ENCODE peak calls at places on chromosome 22, in seven cellular contexts. B is fibroblast of lung, M is OCI-LY7, Y is WTC11, R is astrocyte of the spinal cord, U is endothelial cell, D is H9. F is an unnamed sample.

GRCh38 chr22:35648066-35649025 is at the start of gene APOL6:
- DNase-seq in B (peak), M (peak), Y (no peak), R (peak), U (no peak), D (peak), F (no peak)

GRCh38 chr22:39713799-39714290 is 143.3 kb downstream of the CACNA1I start:
- DNase-seq in B (no peak), M (no peak), Y (no peak), R (no peak), U (no peak), D (no peak), F (no peak)

GRCh38 chr22:19503869-19504268 is 20.3 kb downstream of the CLDN5 start:
- DNase-seq in B (no peak), M (no peak), Y (peak), R (no peak), U (peak), D (peak), F (peak)

GRCh38 chr22:21690401-21690801 is 24.6 kb downstream of the PPIL2 start:
- DNase-seq in B (no peak), M (no peak), Y (no peak), R (no peak), U (no peak), D (no peak), F (no peak)

GRCh38 chr22:21026783-21027692 is 5.3 kb downstream of the SLC7A4 start:
- DNase-seq in B (peak), M (no peak), Y (no peak), R (peak), U (no peak), D (no peak), F (no peak)

GRCh38 chr22:27462190-27462589 is 339.4 kb downstream of the MN1 start:
- DNase-seq in B (no peak), M (no peak), Y (no peak), R (peak), U (no peak), D (no peak), F (no peak)

GRCh38 chr22:49607821-49608220 is 219.9 kb downstream of the BRD1 start:
- DNase-seq in B (no peak), M (no peak), Y (no peak), R (no peak), U (no peak), D (no peak), F (no peak)

GRCh38 chr22:27094633-27095308 is 437.4 kb downstream of the MIAT start:
- DNase-seq in B (peak), M (no peak), Y (no peak), R (peak), U (no peak), D (no peak), F (no peak)

GRCh38 chr22:25824828-25825474 is 83.0 kb downstream of the MYO18B start:
- DNase-seq in B (no peak), M (no peak), Y (no peak), R (no peak), U (no peak), D (no peak), F (peak)

GRCh38 chr22:24952837-24953293 is 349 bp downstream of the KIAA1671 start:
- DNase-seq in B (peak), M (no peak), Y (peak), R (peak), U (peak), D (peak), F (peak)

GRCh38 chr22:49450521-49450920 is 377.2 kb downstream of the BRD1 start:
- DNase-seq in B (no peak), M (no peak), Y (peak), R (no peak), U (no peak), D (peak), F (no peak)

GRCh38 chr22:35921777-35922176 is 106.8 kb downstream of the RBFOX2 start:
- DNase-seq in B (peak), M (peak), Y (peak), R (peak), U (peak), D (peak), F (peak)

GRCh38 chr22:43449205-43449830 is 37.5 kb downstream of the MPPED1 start:
- DNase-seq in B (no peak), M (no peak), Y (peak), R (no peak), U (no peak), D (peak), F (no peak)

GRCh38 chr22:26589845-26590524 is at the start of gene TPST2:
- DNase-seq in B (peak), M (peak), Y (peak), R (peak), U (peak), D (peak), F (peak)

GRCh38 chr22:20258584-20259335 is 9.4 kb downstream of the RTN4R start:
- DNase-seq in B (no peak), M (peak), Y (peak), R (no peak), U (peak), D (no peak), F (no peak)

GRCh38 chr22:40855104-40855959 is 1.1 kb downstream of the ST13 start:
- DNase-seq in B (peak), M (no peak), Y (no peak), R (no peak), U (no peak), D (no peak), F (no peak)

GRCh38 chr22:25409240-25409639 is 155.2 kb upstream of the GRK3 start:
- DNase-seq in B (no peak), M (no peak), Y (no peak), R (no peak), U (no peak), D (no peak), F (no peak)

GRCh38 chr22:44623771-44624510 is 78.1 kb upstream of the PRR5 start:
- DNase-seq in B (peak), M (peak), Y (peak), R (no peak), U (peak), D (peak), F (peak)
- TF ChIP-seq CTCF in B (no peak), M (peak), Y (peak), R (peak), U (no peak), D (peak), F (peak)

DNA sequence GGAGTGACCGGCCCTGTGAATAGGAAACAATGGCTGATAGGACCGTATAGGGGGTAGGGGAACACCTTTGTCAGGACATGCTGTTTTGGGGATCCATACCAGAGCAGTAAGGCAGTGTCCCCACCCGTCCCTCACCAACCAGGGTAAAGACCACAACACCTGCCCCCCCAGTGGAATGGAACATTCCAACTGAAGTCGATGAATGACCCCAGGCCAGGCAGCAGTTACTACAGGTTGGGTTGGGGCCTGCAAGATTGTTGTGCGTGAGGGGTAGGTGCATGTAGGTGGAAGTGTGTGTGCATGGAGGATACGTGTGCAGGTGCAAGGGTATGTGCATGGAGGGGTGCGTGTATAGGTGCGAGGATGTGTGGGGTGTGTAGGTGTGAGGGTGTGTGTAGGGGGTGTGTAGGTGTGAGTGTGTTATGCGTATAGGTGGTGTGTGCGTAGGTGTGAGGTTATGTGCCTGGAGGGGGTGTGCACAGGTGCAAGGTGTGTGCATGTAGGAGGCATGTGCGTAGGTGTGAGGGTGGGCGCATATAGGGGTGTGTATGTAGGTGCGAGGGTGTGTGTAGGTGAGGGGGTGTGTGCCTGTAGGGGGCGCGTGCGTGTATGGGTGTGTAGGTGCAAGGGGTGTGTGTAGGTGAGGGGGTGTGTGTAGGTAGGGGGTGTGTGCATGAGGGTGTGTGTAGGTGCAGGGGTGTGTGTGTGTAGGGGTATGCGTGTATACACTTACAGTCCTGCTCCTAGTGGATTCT is 32.9 kb downstream of the PISD start:
- DNase-seq in B (no peak), M (no peak), Y (no peak), R (no peak), U (no peak), D (peak), F (no peak)
- TF ChIP-seq CTCF in B (no peak), M (peak), Y (no peak), R (no peak), U (no peak), D (no peak), F (no peak)

GRCh38 chr22:37930952-37931440 is 22.4 kb downstream of the C22orf23 start:
- DNase-seq in B (no peak), M (no peak), Y (no peak), R (no peak), U (no peak), D (no peak), F (no peak)

GRCh38 chr22:37933711-37934376 is 19.6 kb downstream of the C22orf23 start:
- DNase-seq in B (peak), M (peak), Y (peak), R (peak), U (peak), D (peak), F (peak)

GRCh38 chr22:37931893-37932389 is 21.5 kb downstream of the C22orf23 start:
- DNase-seq in B (no peak), M (peak), Y (no peak), R (no peak), U (no peak), D (no peak), F (no peak)

GRCh38 chr22:37932821-37933578 is 20.4 kb downstream of the C22orf23 start:
- DNase-seq in B (no peak), M (no peak), Y (no peak), R (no peak), U (no peak), D (no peak), F (no peak)

GRCh38 chr22:37932401-37932800 is 21.0 kb downstream of the C22orf23 start:
- DNase-seq in B (no peak), M (no peak), Y (no peak), R (no peak), U (no peak), D (no peak), F (no peak)
- TF ChIP-seq CTCF in B (no peak), M (no peak), Y (no peak), R (no peak), U (no peak), D (no peak), F (no peak)

DNA sequence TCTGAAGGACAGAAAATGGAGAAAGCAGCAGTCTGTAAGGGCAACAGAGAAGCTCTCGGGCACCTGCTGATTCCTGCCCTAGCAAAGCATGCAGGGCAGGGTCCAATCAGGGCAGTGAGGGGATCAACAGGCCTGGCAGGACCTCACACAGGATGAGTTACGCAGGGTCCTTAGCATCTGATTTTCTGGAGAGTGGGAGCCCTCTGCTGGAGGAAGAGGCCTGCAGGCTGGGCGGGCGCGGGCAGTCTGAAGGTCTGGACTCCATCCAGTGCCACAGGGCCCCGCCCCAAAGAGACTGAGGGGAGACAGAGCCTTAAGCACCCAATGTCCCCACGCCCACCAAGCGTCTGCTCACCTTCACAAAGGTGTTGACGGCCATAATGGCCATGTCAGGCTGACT is 28.9 kb downstream of the AP1B1 start:
- DNase-seq in B (peak), M (peak), Y (peak), R (peak), U (peak), D (peak), F (peak)
- TF ChIP-seq CTCF in B (peak), M (peak), Y (no peak), R (peak), U (no peak), D (peak), F (peak)

DNA sequence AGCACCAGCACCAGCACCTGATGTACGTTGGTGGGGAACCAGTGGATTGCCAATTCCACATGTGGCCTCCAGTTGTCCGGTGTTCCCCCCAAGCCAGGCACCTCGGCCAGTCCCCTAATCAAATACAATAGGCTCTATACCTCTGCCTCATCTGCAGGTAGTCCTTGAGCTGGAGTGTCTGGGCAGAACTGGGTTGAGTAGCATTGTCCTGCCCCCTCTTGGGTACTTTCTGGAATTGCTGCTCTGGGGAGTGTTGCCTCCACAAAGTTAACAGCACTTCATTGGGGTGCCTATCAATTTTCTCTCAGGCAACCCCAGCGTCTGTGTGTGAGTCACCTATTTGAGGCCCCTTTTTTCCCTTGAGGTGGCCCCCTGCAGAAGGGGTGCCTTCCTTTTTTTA is 413.0 kb upstream of the LARGE1 start:
- DNase-seq in B (no peak), M (no peak), Y (peak), R (no peak), U (no peak), D (peak), F (no peak)
- TF ChIP-seq CTCF in B (no peak), M (no peak), Y (no peak), R (no peak), U (no peak), D (peak), F (no peak)

F was measured in glutamatergic neuron.